ENCODE peak calls at places on chromosomes 7 and 10, in eight cellular contexts. U is CD4-positive, alpha-beta memory T cell; O is RWPE2; I is MM.1S; H is brain microvascular endothelial cell; V is IMR-90; S is lower lobe of right lung; M is neural progenitor cell. J is an unnamed sample. For H3K36me3, the result is how much of the 10 kb centered on the place peaks cover.

GRCh38 chr7:28203498-28204240 is 23.1 kb upstream of the JAZF1 start:
- DNase-seq in U (no peak), O (no peak), I (no peak), H (no peak), V (no peak), S (no peak), M (no peak), J (no peak)

GRCh38 chr7:4882742-4883351 is 669 bp downstream of the RADIL start:
- DNase-seq in U (no peak), O (no peak), I (no peak), H (no peak), V (no peak), S (no peak), M (peak), J (no peak)

GRCh38 chr7:28024786-28025334 is 155.7 kb downstream of the JAZF1 start:
- DNase-seq in U (no peak), O (no peak), I (no peak), H (no peak), V (no peak), S (no peak), M (no peak), J (no peak)

GRCh38 chr7:73436031-73436929 is 2.7 kb downstream of the FZD9 start:
- DNase-seq in U (no peak), O (no peak), I (no peak), H (peak), V (no peak), S (no peak), M (no peak), J (no peak)

GRCh38 chr7:108609643-108610042 is 40.0 kb downstream of the DNAJB9 start:
- DNase-seq in U (no peak), O (no peak), I (no peak), H (no peak), V (no peak), S (no peak), M (no peak), J (no peak)

GRCh38 chr7:23013715-23014649 is at the start of gene HYCC1:
- DNase-seq in U (peak), O (peak), I (peak), H (peak), V (peak), S (peak), M (peak), J (peak)

GRCh38 chr7:73725703-73726466 is 6.4 kb upstream of the STX1A start:
- DNase-seq in U (peak), O (no peak), I (peak), H (peak), V (peak), S (peak), M (peak), J (peak)

GRCh38 chr10:126060232-126060935 is 164.0 kb downstream of the FANK1 start:
- DNase-seq in U (no peak), O (no peak), I (no peak), H (peak), V (peak), S (no peak), M (no peak), J (no peak)

GRCh38 chr10:119608316-119609155 is 11.8 kb upstream of the TIAL1 start:
- DNase-seq in U (peak), O (no peak), I (no peak), H (peak), V (peak), S (peak), M (peak), J (no peak)

GRCh38 chr7:27560706-27561235 is 101.9 kb downstream of the HIBADH start:
- DNase-seq in U (no peak), O (no peak), I (no peak), H (peak), V (peak), S (no peak), M (no peak), J (no peak)

GRCh38 chr10:33126118-33126517 is 168.1 kb upstream of the ITGB1 start:
- DNase-seq in U (peak), O (no peak), I (no peak), H (peak), V (peak), S (no peak), M (no peak), J (no peak)

GRCh38 chr10:126465771-126466170 is 77.5 kb upstream of the ADAM12 start:
- DNase-seq in U (no peak), O (no peak), I (no peak), H (no peak), V (no peak), S (no peak), M (no peak), J (no peak)

GRCh38 chr7:82805527-82805960 is 357.1 kb downstream of the PCLO start:
- DNase-seq in U (no peak), O (no peak), I (no peak), H (peak), V (peak), S (no peak), M (peak), J (no peak)

GRCh38 chr7:102024769-102025391 is 207.5 kb downstream of the CUX1 start:
- DNase-seq in U (no peak), O (no peak), I (no peak), H (no peak), V (no peak), S (peak), M (peak), J (no peak)

GRCh38 chr10:88392222-88392621 is 190.9 kb downstream of the RNLS start:
- DNase-seq in U (peak), O (no peak), I (peak), H (no peak), V (no peak), S (no peak), M (no peak), J (no peak)
- H3K27ac ChIP-seq in U (no peak), O (no peak), I (peak), H (no peak), V (no peak), S (peak), M (no peak), J (no peak)

DNA sequence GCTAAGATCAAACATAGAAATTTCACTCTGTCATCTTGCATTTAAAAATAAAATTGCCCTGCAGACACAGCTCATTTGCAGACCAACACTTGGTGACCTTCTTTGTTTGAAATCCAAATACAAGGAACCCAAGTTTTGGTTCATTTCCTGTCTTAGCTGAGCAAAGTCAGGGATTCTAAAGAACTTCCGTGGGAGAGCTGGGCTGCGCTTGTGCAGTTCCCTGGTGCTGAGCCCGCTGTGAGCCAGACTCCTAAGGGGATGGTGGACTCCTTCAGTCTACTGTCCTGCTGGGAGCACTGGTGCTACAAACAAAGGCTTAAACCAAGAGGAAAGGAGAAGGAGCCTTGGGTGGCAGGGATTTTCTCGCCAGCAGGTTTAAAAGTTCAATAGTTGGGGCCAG is 60.0 kb downstream of the MYOF start:
- DNase-seq in U (no peak), O (no peak), I (no peak), H (peak), V (peak), S (no peak), M (no peak), J (peak)
- H3K36me3 ChIP-seq in U (under half), O (half or more), I (under half), H (half or more), V (under half), S (under half), M (under half), J (under half)

GRCh38 chr7:120994512-120995363 is 6.2 kb downstream of the CPED1 start:
- DNase-seq in U (no peak), O (no peak), I (no peak), H (no peak), V (no peak), S (no peak), M (no peak), J (no peak)

GRCh38 chr7:120993011-120993574 is 4.6 kb downstream of the CPED1 start:
- DNase-seq in U (no peak), O (no peak), I (no peak), H (no peak), V (peak), S (no peak), M (no peak), J (no peak)

GRCh38 chr7:120992272-120993010 is 3.9 kb downstream of the CPED1 start:
- DNase-seq in U (no peak), O (no peak), I (no peak), H (no peak), V (no peak), S (no peak), M (no peak), J (no peak)

GRCh38 chr7:120995659-120996058 is 7.1 kb downstream of the CPED1 start:
- DNase-seq in U (no peak), O (no peak), I (no peak), H (no peak), V (no peak), S (no peak), M (no peak), J (no peak)

DNA sequence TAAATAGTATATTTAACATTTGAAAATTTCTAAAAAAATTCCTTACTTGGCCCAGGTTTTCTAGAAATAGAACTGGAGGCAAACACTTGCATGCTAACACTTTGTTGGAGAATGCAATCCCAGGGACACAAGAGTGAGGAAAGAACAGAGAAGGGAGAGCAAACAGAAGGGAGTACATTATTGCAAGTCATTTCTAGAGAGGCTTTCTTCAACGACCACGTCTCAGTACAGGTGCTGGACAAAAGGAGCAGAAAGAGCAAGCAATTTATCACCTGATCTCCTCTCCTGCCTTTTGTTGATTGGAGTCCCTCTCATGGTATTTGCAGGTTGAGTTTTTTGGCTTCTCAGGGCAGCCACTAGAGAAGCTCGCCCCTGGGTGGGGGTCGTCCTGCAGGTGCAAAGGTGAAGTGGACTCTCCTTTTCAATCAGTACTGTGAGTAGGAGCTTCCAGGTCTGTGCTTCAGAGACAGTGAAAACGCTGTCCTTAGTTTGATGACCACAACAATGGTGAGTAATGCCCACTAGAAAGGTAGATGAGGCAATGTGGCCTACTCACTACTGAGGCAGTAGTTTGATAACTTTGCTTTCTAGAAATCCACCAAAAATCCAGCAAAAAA is 5.2 kb downstream of the CPED1 start:
- DNase-seq in U (no peak), O (no peak), I (no peak), H (no peak), V (peak), S (no peak), M (no peak), J (no peak)
- H3K27ac ChIP-seq in U (no peak), O (no peak), I (no peak), H (no peak), V (no peak), S (no peak), M (no peak), J (no peak)

GRCh38 chr7:156379242-156380070 is 261.1 kb upstream of the RNF32 start:
- DNase-seq in U (no peak), O (no peak), I (no peak), H (no peak), V (no peak), S (peak), M (no peak), J (no peak)
- H3K36me3 ChIP-seq in U (under half), O (under half), I (under half), H (under half), V (under half), S (under half), M (under half), J (under half)

DNA sequence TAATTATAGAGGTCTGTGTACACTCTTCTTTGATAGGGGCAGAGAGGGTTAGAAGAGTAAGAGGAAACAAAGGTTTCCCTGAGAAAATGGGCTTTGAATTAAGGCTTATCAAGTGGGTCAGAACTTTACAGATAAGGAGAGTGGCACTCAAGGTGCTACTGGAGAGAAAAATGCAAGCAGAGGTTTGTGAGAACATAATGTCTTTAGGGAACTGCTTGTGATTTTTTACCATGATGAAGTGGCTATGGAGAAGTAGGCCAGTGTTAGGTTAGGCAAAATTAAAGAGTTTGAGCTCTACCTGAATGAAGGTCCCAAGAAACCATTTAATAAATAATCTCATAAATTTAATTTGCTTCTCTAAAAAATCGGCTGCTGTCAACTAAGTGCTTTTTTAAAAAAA is 14.3 kb downstream of the STARD3NL start:
- DNase-seq in U (no peak), O (no peak), I (no peak), H (no peak), V (no peak), S (no peak), M (no peak), J (no peak)
- H3K27ac ChIP-seq in U (no peak), O (no peak), I (no peak), H (no peak), V (no peak), S (peak), M (no peak), J (no peak)

GRCh38 chr7:157375410-157375809 is 38.6 kb downstream of the DNAJB6 start:
- DNase-seq in U (no peak), O (no peak), I (no peak), H (no peak), V (no peak), S (no peak), M (no peak), J (no peak)
- H3K36me3 ChIP-seq in U (under half), O (half or more), I (under half), H (half or more), V (under half), S (half or more), M (under half), J (under half)

GRCh38 chr7:10015687-10016086 is 958.0 kb upstream of the PHF14 start:
- DNase-seq in U (no peak), O (no peak), I (no peak), H (no peak), V (no peak), S (no peak), M (no peak), J (no peak)
- H3K27ac ChIP-seq in U (no peak), O (no peak), I (no peak), H (no peak), V (no peak), S (no peak), M (no peak), J (no peak)

GRCh38 chr7:158650821-158651225 is 53.8 kb downstream of the NCAPG2 start:
- DNase-seq in U (no peak), O (no peak), I (no peak), H (peak), V (peak), S (no peak), M (no peak), J (no peak)
- H3K36me3 ChIP-seq in U (under half), O (half or more), I (under half), H (under half), V (under half), S (under half), M (under half), J (under half)

GRCh38 chr10:13953371-13953770 is 366.6 kb downstream of the PRPF18 start:
- DNase-seq in U (no peak), O (no peak), I (no peak), H (peak), V (peak), S (no peak), M (no peak), J (no peak)

GRCh38 chr10:13950543-13950939 is 363.8 kb downstream of the PRPF18 start:
- DNase-seq in U (no peak), O (no peak), I (no peak), H (no peak), V (no peak), S (no peak), M (no peak), J (no peak)

GRCh38 chr10:13945760-13946460 is 359.1 kb downstream of the PRPF18 start:
- DNase-seq in U (no peak), O (no peak), I (no peak), H (no peak), V (peak), S (no peak), M (no peak), J (no peak)

GRCh38 chr10:13944901-13945300 is 358.1 kb downstream of the PRPF18 start:
- DNase-seq in U (no peak), O (no peak), I (no peak), H (no peak), V (no peak), S (no peak), M (no peak), J (no peak)

DNA sequence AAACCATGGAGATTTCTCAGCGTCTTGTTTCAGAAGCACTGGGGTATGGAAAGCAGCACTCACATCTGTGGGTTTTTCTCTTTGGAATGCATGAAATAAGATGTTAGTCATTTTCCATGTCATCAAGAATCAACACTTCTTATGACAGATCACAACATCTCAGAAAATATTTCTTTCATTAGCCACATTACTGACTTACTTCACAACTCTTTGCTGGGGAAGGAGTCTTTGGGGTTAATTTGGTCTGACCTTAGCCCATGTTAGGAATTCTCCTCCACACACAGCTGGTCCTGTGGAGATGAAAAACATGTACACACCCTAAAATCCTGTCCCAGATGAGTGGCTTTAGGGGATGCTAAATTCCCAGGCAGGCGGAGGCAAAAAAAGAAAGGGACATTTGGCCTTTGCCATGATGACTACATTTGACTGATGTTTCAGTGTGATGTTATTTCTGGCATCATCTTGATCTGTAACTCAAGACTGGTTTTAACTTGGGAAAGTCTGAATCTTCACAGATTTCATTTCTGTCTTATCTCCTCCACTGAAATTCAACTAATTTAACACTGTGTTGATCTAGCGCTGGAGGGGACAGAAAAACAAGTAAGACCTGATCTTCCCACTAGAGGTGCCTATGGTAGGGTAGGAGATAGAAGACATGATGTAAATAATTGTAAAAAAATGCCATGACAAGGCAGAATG is 363.2 kb downstream of the PRPF18 start:
- DNase-seq in U (no peak), O (no peak), I (no peak), H (peak), V (peak), S (no peak), M (no peak), J (no peak)
- H3K27ac ChIP-seq in U (no peak), O (peak), I (no peak), H (peak), V (no peak), S (no peak), M (no peak), J (peak)

GRCh38 chr7:65974876-65975275 is 7.1 kb downstream of the GUSB start:
- DNase-seq in U (no peak), O (peak), I (no peak), H (no peak), V (no peak), S (no peak), M (no peak), J (no peak)
- H3K36me3 ChIP-seq in U (under half), O (half or more), I (under half), H (under half), V (under half), S (half or more), M (under half), J (half or more)